ENCODE peak calls at places on chromosomes 3 and 15, in six cellular contexts. One of them, this sample, is unnamed.

GRCh38 chr3:173743111-173743510 is 345.6 kb downstream of the NLGN1 start:
- DNase-seq in HCT116: no peak
- DNase-seq in adrenal gland: no peak
- DNase-seq in Panc1: no peak
- DNase-seq in body of pancreas: no peak
- DNase-seq in SJSA1: no peak
- DNase-seq in this sample: no peak

GRCh38 chr3:184639351-184639750 is 72.5 kb downstream of the MAGEF1 start:
- DNase-seq in body of pancreas: no peak
- DNase-seq in SJSA1: no peak
- DNase-seq in Panc1: no peak
- DNase-seq in adrenal gland: no peak
- DNase-seq in HCT116: no peak
- DNase-seq in this sample: no peak

GRCh38 chr3:143510601-143511000 is 337.7 kb downstream of the SLC9A9 start:
- DNase-seq in HCT116: no peak
- DNase-seq in body of pancreas: no peak
- DNase-seq in SJSA1: no peak
- DNase-seq in adrenal gland: no peak
- DNase-seq in Panc1: no peak
- DNase-seq in this sample: no peak

GRCh38 chr3:104018541-104018940 is 1348.2 kb upstream of the ALCAM start:
- DNase-seq in Panc1: no peak
- DNase-seq in adrenal gland: no peak
- DNase-seq in HCT116: no peak
- DNase-seq in body of pancreas: no peak
- DNase-seq in SJSA1: no peak
- DNase-seq in this sample: no peak

GRCh38 chr3:4977001-4977888 is 2.0 kb upstream of the BHLHE40 start:
- DNase-seq in SJSA1: peak
- DNase-seq in adrenal gland: peak
- DNase-seq in Panc1: no peak
- DNase-seq in body of pancreas: peak
- DNase-seq in HCT116: no peak
- DNase-seq in this sample: no peak

GRCh38 chr3:136255672-136256406 is 5.7 kb downstream of the PCCB start:
- DNase-seq in adrenal gland: no peak
- DNase-seq in Panc1: no peak
- DNase-seq in HCT116: no peak
- DNase-seq in body of pancreas: no peak
- DNase-seq in SJSA1: no peak
- DNase-seq in this sample: no peak

GRCh38 chr15:78726870-78727551 is 84.3 kb downstream of the ADAMTS7 start:
- DNase-seq in HCT116: peak
- DNase-seq in adrenal gland: peak
- DNase-seq in SJSA1: no peak
- DNase-seq in body of pancreas: no peak
- DNase-seq in Panc1: no peak
- DNase-seq in this sample: no peak

GRCh38 chr3:40179016-40179415 is 130.5 kb upstream of the EIF1B start:
- DNase-seq in Panc1: peak
- DNase-seq in adrenal gland: peak
- DNase-seq in body of pancreas: peak
- DNase-seq in SJSA1: peak
- DNase-seq in HCT116: peak
- DNase-seq in this sample: peak

GRCh38 chr3:59310736-59311135 is 260.9 kb upstream of the CFAP20DC start:
- DNase-seq in body of pancreas: no peak
- DNase-seq in Panc1: no peak
- DNase-seq in HCT116: no peak
- DNase-seq in SJSA1: no peak
- DNase-seq in adrenal gland: no peak
- DNase-seq in this sample: no peak

GRCh38 chr15:84766461-84767005 is 18.1 kb downstream of the ZNF592 start:
- DNase-seq in HCT116: no peak
- DNase-seq in body of pancreas: no peak
- DNase-seq in Panc1: no peak
- DNase-seq in adrenal gland: no peak
- DNase-seq in SJSA1: no peak
- DNase-seq in this sample: no peak

GRCh38 chr3:4988815-4989648 is 9.8 kb downstream of the BHLHE40 start:
- DNase-seq in adrenal gland: peak
- DNase-seq in HCT116: no peak
- DNase-seq in Panc1: no peak
- DNase-seq in SJSA1: peak
- DNase-seq in body of pancreas: peak
- DNase-seq in this sample: no peak

GRCh38 chr15:44315164-44315563 is 26.6 kb downstream of the GOLM2 start:
- DNase-seq in adrenal gland: peak
- DNase-seq in HCT116: no peak
- DNase-seq in Panc1: no peak
- DNase-seq in body of pancreas: no peak
- DNase-seq in SJSA1: no peak
- DNase-seq in this sample: no peak

GRCh38 chr3:8539419-8539818 is 37.8 kb downstream of the LMCD1 start:
- DNase-seq in adrenal gland: no peak
- DNase-seq in body of pancreas: no peak
- DNase-seq in Panc1: no peak
- DNase-seq in SJSA1: no peak
- DNase-seq in HCT116: no peak
- DNase-seq in this sample: no peak

GRCh38 chr3:114272271-114272670 is 21.6 kb upstream of the TIGIT start:
- DNase-seq in Panc1: no peak
- DNase-seq in HCT116: no peak
- DNase-seq in body of pancreas: no peak
- DNase-seq in adrenal gland: no peak
- DNase-seq in SJSA1: no peak
- DNase-seq in this sample: no peak

GRCh38 chr3:136186330-136186729 is 9.8 kb downstream of the MSL2 start:
- DNase-seq in Panc1: no peak
- DNase-seq in SJSA1: no peak
- DNase-seq in adrenal gland: no peak
- DNase-seq in HCT116: no peak
- DNase-seq in body of pancreas: peak
- DNase-seq in this sample: no peak

GRCh38 chr3:170145278-170145677 is 36.3 kb downstream of the PHC3 start:
- DNase-seq in body of pancreas: no peak
- DNase-seq in adrenal gland: no peak
- DNase-seq in Panc1: no peak
- DNase-seq in SJSA1: no peak
- DNase-seq in HCT116: no peak
- DNase-seq in this sample: no peak

GRCh38 chr15:90909976-90910375 is 6.9 kb downstream of the MAN2A2 start:
- DNase-seq in adrenal gland: no peak
- DNase-seq in Panc1: no peak
- DNase-seq in SJSA1: no peak
- DNase-seq in HCT116: no peak
- DNase-seq in body of pancreas: no peak
- DNase-seq in this sample: no peak

GRCh38 chr3:120145498-120146285 is 51.4 kb upstream of the GSK3B start:
- DNase-seq in adrenal gland: no peak
- DNase-seq in Panc1: no peak
- DNase-seq in SJSA1: peak
- DNase-seq in body of pancreas: no peak
- DNase-seq in HCT116: peak
- DNase-seq in this sample: no peak

GRCh38 chr3:45957606-45958005 is 14.3 kb downstream of the CXCR6 start:
- DNase-seq in body of pancreas: no peak
- DNase-seq in HCT116: no peak
- DNase-seq in Panc1: no peak
- DNase-seq in SJSA1: no peak
- DNase-seq in adrenal gland: no peak
- DNase-seq in this sample: no peak

GRCh38 chr3:45958333-45958791 is 15.1 kb downstream of the CXCR6 start:
- DNase-seq in Panc1: no peak
- DNase-seq in adrenal gland: no peak
- DNase-seq in SJSA1: no peak
- DNase-seq in HCT116: no peak
- DNase-seq in body of pancreas: no peak
- DNase-seq in this sample: no peak

GRCh38 chr3:45962033-45962432 is 18.8 kb downstream of the CXCR6 start:
- DNase-seq in Panc1: no peak
- DNase-seq in HCT116: no peak
- DNase-seq in SJSA1: no peak
- DNase-seq in adrenal gland: no peak
- DNase-seq in body of pancreas: no peak
- DNase-seq in this sample: no peak

GRCh38 chr3:45960289-45960688 is 17.0 kb downstream of the CXCR6 start:
- DNase-seq in body of pancreas: no peak
- DNase-seq in HCT116: no peak
- DNase-seq in Panc1: no peak
- DNase-seq in SJSA1: no peak
- DNase-seq in adrenal gland: no peak
- DNase-seq in this sample: no peak

DNA sequence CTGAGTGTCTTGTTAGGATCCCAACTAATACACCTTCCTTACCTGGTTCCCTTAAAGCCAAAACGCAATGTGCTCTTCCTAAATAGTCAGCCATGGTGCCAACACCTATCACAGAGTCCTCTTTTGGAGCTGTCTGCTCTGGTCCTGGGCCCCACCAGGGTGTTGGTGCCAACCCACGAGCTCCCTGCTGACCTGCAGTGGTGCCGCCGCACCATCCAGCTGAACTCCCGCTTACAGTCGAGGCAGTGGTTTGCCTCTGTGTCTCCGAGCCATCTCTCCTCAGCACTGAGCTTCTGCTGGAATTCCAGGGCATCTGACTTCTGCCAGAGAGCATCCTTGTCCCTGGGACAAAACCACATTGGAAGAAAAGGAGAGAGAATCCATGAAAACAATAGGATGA is 15.9 kb downstream of the CXCR6 start:
- DNase-seq in HCT116: no peak
- DNase-seq in SJSA1: no peak
- DNase-seq in Panc1: no peak
- DNase-seq in body of pancreas: no peak
- DNase-seq in adrenal gland: no peak
- DNase-seq in this sample: no peak
- H3K27ac ChIP-seq in HCT116: no peak
- H3K27ac ChIP-seq in SJSA1: no peak
- H3K27ac ChIP-seq in Panc1: no peak
- H3K27ac ChIP-seq in body of pancreas: no peak
- H3K27ac ChIP-seq in adrenal gland: no peak
- H3K27ac ChIP-seq in this sample: no peak

GRCh38 chr3:189570916-189571315 is 60.3 kb upstream of the TP63 start:
- DNase-seq in adrenal gland: no peak
- DNase-seq in Panc1: no peak
- DNase-seq in SJSA1: no peak
- DNase-seq in body of pancreas: no peak
- DNase-seq in HCT116: no peak
- DNase-seq in this sample: no peak
- H3K4me3 ChIP-seq in adrenal gland: no peak
- H3K4me3 ChIP-seq in Panc1: no peak
- H3K4me3 ChIP-seq in SJSA1: no peak
- H3K4me3 ChIP-seq in body of pancreas: no peak
- H3K4me3 ChIP-seq in HCT116: no peak
- H3K4me3 ChIP-seq in this sample: no peak

DNA sequence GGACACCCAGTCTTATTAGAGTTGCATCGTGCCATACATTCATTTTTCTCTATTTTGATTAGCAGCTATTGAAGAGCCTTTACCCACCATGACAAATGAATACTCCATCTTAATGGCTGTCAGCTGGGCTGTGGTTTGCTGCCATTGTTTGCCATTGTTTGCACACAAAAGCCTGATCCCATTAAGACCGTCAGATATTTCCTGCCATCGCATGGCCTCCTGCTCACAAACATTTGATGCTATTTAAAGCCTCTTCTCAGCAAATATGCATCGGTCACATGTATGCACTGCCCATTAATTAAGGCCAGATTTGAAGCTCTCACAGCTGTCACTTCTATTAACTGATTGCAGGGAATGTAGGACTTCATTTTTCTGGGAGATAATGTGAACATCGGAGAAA is 175.5 kb upstream of the NR2E3 start:
- DNase-seq in HCT116: no peak
- DNase-seq in body of pancreas: no peak
- DNase-seq in adrenal gland: no peak
- DNase-seq in Panc1: no peak
- DNase-seq in SJSA1: peak
- DNase-seq in this sample: no peak
- H3K27ac ChIP-seq in HCT116: no peak
- H3K27ac ChIP-seq in body of pancreas: no peak
- H3K27ac ChIP-seq in adrenal gland: no peak
- H3K27ac ChIP-seq in Panc1: no peak
- H3K27ac ChIP-seq in SJSA1: peak
- H3K27ac ChIP-seq in this sample: no peak

GRCh38 chr15:101293122-101293521 is 1.9 kb downstream of the SNRPA1 start:
- DNase-seq in Panc1: no peak
- DNase-seq in adrenal gland: no peak
- DNase-seq in body of pancreas: no peak
- DNase-seq in HCT116: no peak
- DNase-seq in SJSA1: no peak
- DNase-seq in this sample: no peak

GRCh38 chr15:101294731-101295606 is at the start of gene SNRPA1:
- DNase-seq in body of pancreas: peak
- DNase-seq in SJSA1: peak
- DNase-seq in HCT116: peak
- DNase-seq in adrenal gland: peak
- DNase-seq in Panc1: no peak
- DNase-seq in this sample: peak

GRCh38 chr15:101296418-101297405 is 1.7 kb upstream of the SNRPA1 start:
- DNase-seq in HCT116: no peak
- DNase-seq in Panc1: no peak
- DNase-seq in body of pancreas: no peak
- DNase-seq in SJSA1: no peak
- DNase-seq in adrenal gland: no peak
- DNase-seq in this sample: no peak

GRCh38 chr15:101295607-101296225 is 668 bp upstream of the SNRPA1 start:
- DNase-seq in HCT116: no peak
- DNase-seq in Panc1: no peak
- DNase-seq in adrenal gland: no peak
- DNase-seq in SJSA1: peak
- DNase-seq in body of pancreas: no peak
- DNase-seq in this sample: peak
- H3K4me3 ChIP-seq in HCT116: peak
- H3K4me3 ChIP-seq in Panc1: peak
- H3K4me3 ChIP-seq in adrenal gland: peak
- H3K4me3 ChIP-seq in SJSA1: peak
- H3K4me3 ChIP-seq in body of pancreas: peak
- H3K4me3 ChIP-seq in this sample: peak

GRCh38 chr3:126456211-126456610 is 19.5 kb downstream of the ZXDC start:
- DNase-seq in body of pancreas: no peak
- DNase-seq in SJSA1: no peak
- DNase-seq in HCT116: no peak
- DNase-seq in Panc1: no peak
- DNase-seq in adrenal gland: no peak
- DNase-seq in this sample: no peak
- H3K27ac ChIP-seq in body of pancreas: no peak
- H3K27ac ChIP-seq in SJSA1: no peak
- H3K27ac ChIP-seq in HCT116: no peak
- H3K27ac ChIP-seq in Panc1: no peak
- H3K27ac ChIP-seq in adrenal gland: no peak
- H3K27ac ChIP-seq in this sample: peak

GRCh38 chr3:17737591-17737990 is 4.8 kb downstream of the TBC1D5 start:
- DNase-seq in SJSA1: no peak
- DNase-seq in Panc1: no peak
- DNase-seq in adrenal gland: no peak
- DNase-seq in body of pancreas: no peak
- DNase-seq in HCT116: no peak
- DNase-seq in this sample: no peak
- H3K4me3 ChIP-seq in SJSA1: no peak
- H3K4me3 ChIP-seq in Panc1: no peak
- H3K4me3 ChIP-seq in adrenal gland: no peak
- H3K4me3 ChIP-seq in body of pancreas: no peak
- H3K4me3 ChIP-seq in HCT116: no peak
- H3K4me3 ChIP-seq in this sample: no peak

This sample was measured in AG04450.